ENCODE peak calls at places on chromosomes 1 and 21, in eight cellular contexts. D is hepatocyte, T is B cell, X is nephron progenitor cell, O is foreskin fibroblast, F is esophagus muscularis mucosa, V is HFFc6, M is dorsolateral prefrontal cortex. L is an unnamed sample.

GRCh38 chr21:25283720-25284119 is 323.6 kb downstream of the MRPL39 start:
- DNase-seq in D (peak), M (no peak), T (no peak), X (peak), O (peak), V (peak), F (no peak), L (no peak)

GRCh38 chr21:44011123-44011773 is 861 bp upstream of the TRAPPC10 start:
- DNase-seq in F (no peak), M (no peak), O (no peak), T (no peak), X (peak), V (no peak), D (no peak), L (no peak)

GRCh38 chr1:29237906-29238600 is 1.7 kb downstream of the PTPRU start:
- DNase-seq in F (no peak), M (no peak), T (no peak), D (peak), V (no peak), O (peak), X (peak), L (no peak)

GRCh38 chr1:50704126-50704525 is 255.9 kb downstream of the FAF1 start:
- DNase-seq in O (peak), M (no peak), X (peak), F (no peak), T (no peak), V (peak), D (peak), L (no peak)

GRCh38 chr1:169604781-169605560 is 18.7 kb upstream of the F5 start:
- DNase-seq in M (no peak), F (peak), T (peak), O (no peak), X (no peak), V (no peak), D (no peak), L (no peak)

GRCh38 chr1:156726549-156727226 is 1.6 kb upstream of the METTL25B start:
- DNase-seq in O (peak), V (peak), D (peak), X (peak), F (no peak), T (no peak), M (no peak), L (no peak)

GRCh38 chr1:223873044-223873443 is 27.3 kb upstream of the TP53BP2 start:
- DNase-seq in T (no peak), V (no peak), X (no peak), D (no peak), F (no peak), O (no peak), M (no peak), L (no peak)

GRCh38 chr1:213484333-213484732 is 433.3 kb downstream of the RPS6KC1 start:
- DNase-seq in X (no peak), O (no peak), T (no peak), F (peak), V (no peak), D (no peak), M (no peak), L (no peak)

GRCh38 chr1:114510235-114511047 is 562 bp downstream of the TRIM33 start:
- DNase-seq in X (peak), O (peak), T (peak), V (peak), F (no peak), M (peak), D (peak), L (no peak)

GRCh38 chr21:33046455-33046854 is 20.7 kb downstream of the OLIG2 start:
- DNase-seq in X (no peak), V (no peak), M (no peak), F (no peak), O (no peak), T (no peak), D (no peak), L (no peak)

GRCh38 chr1:206001476-206001888 is 1.7 kb downstream of the RAB7B start:
- DNase-seq in X (no peak), V (peak), T (peak), O (peak), M (no peak), F (no peak), D (peak), L (no peak)

GRCh38 chr21:34670220-34670961 is 1.6 kb downstream of the CLIC6 start:
- DNase-seq in O (peak), T (no peak), V (no peak), F (no peak), X (peak), D (peak), M (no peak), L (peak)

GRCh38 chr1:234842726-234843641 is 233.0 kb upstream of the IRF2BP2 start:
- DNase-seq in F (no peak), V (no peak), T (peak), X (no peak), M (no peak), D (no peak), O (peak), L (no peak)

GRCh38 chr1:66733348-66734017 is 18.8 kb upstream of the DYNLT5 start:
- DNase-seq in X (no peak), T (no peak), D (no peak), O (no peak), M (no peak), V (no peak), F (no peak), L (no peak)

GRCh38 chr1:223844962-223845809 is 561 bp downstream of the TP53BP2 start:
- DNase-seq in D (peak), T (peak), F (no peak), O (peak), V (peak), X (peak), M (no peak), L (peak)

GRCh38 chr1:40711465-40712404 is 20.2 kb downstream of the NFYC start:
- DNase-seq in F (no peak), T (no peak), O (peak), M (no peak), X (no peak), D (peak), V (peak), L (no peak)

GRCh38 chr1:76390451-76390850 is 315.9 kb downstream of the ST6GALNAC3 start:
- DNase-seq in D (peak), O (no peak), T (no peak), V (no peak), M (peak), F (no peak), X (no peak), L (no peak)

GRCh38 chr1:17853241-17853640 is 98.1 kb downstream of the ACTL8 start:
- DNase-seq in F (no peak), D (no peak), M (no peak), O (no peak), X (no peak), V (no peak), T (no peak), L (no peak)

GRCh38 chr1:15683411-15684039 is 595 bp upstream of the PLEKHM2 start:
- DNase-seq in X (no peak), O (no peak), F (no peak), V (no peak), T (no peak), M (no peak), D (no peak), L (no peak)

GRCh38 chr1:27111771-27112573 is 43.0 kb downstream of the SLC9A1 start:
- DNase-seq in X (peak), F (peak), M (peak), O (peak), V (peak), D (peak), T (peak), L (peak)
- TF ChIP-seq CTCF in X (no peak), F (no peak), M (peak), O (peak), V (peak), D (peak), T (peak), L (peak)

GRCh38 chr1:244801246-244801645 is 34.2 kb upstream of the COX20 start:
- DNase-seq in V (no peak), T (peak), D (no peak), F (no peak), O (peak), M (no peak), X (no peak), L (no peak)
- TF ChIP-seq CTCF in V (peak), T (peak), D (peak), F (peak), O (peak), M (peak), X (no peak), L (peak)

DNA sequence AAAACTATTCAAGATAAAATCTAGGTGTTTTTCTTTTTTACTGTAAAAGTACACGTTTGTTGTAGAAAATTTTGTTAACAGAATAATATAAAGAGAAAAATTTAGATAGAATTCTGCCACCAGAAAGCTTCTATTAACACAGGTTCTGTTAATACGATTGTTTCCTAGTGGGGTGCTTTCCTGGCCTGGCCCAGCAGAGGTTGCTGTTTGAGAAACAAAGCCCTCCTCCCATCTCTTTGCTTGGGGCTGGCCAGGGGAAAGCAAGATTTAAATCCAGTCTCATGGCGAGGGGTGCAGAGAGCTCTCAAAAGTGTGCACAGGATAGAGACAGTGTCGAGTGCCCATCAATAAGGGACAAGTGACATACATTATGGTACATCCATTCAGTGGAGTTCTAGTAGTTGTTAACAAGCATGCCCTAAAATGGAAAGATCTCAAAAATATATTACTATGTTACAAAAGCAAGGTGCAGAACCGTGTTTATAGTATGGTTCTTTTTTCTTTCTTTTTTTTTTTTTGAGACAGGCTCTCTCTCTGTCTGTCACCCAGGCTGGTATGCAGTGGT is 14.6 kb upstream of the ACBD3 start:
- DNase-seq in V (no peak), M (no peak), O (peak), T (peak), X (no peak), D (no peak), F (no peak), L (no peak)
- TF ChIP-seq CTCF in V (peak), M (no peak), O (peak), T (peak), X (peak), D (peak), F (no peak), L (peak)

GRCh38 chr1:173477286-173478098 is at the start of gene PRDX6:
- DNase-seq in F (peak), O (peak), M (peak), X (peak), T (peak), D (peak), V (no peak), L (no peak)
- TF ChIP-seq CTCF in F (no peak), O (no peak), M (no peak), X (no peak), T (no peak), D (no peak), V (peak), L (no peak)

GRCh38 chr21:39120876-39121599 is 62.2 kb downstream of the PSMG1 start:
- DNase-seq in M (no peak), T (no peak), O (no peak), X (peak), D (no peak), V (no peak), F (no peak), L (no peak)
- TF ChIP-seq CTCF in M (no peak), T (no peak), O (no peak), X (peak), D (no peak), V (no peak), F (no peak), L (no peak)

DNA sequence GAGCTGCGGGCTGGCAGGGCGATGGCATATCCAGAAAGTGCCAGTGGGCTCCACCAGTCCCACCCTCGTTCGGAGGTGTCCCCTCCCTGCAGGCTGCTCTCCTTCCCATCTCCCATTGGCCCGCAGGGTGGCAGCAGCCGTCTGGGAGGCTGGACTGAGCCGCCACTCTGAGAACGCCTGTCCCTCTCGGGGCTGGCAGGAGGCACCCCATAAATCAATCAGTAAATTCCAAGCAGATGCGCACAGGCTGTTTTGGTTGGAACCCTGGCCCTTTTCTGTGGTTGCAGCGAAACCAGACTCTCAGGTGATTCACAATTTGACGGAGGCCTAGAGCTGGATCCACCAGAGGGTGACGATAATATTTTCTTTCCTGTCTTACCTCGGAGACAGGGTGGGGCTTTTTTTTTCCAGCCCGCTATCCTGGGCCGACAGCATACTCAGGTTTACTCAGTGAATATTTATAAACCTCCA is 99.7 kb downstream of the GLIS1 start:
- DNase-seq in O (peak), X (peak), D (no peak), M (no peak), V (no peak), T (peak), F (no peak), L (no peak)
- TF ChIP-seq CTCF in O (no peak), X (no peak), D (peak), M (no peak), V (no peak), T (no peak), F (no peak), L (no peak)